ENCODE peak calls at places on chromosome 12, in seven cellular contexts. P is heart left ventricle, G is body of pancreas, R is uterus, A is sigmoid colon, O is K562, M is breast epithelium. E is an unnamed sample. For H3K27me3, the result is how much of the 10 kb centered on the place peaks cover.

GRCh38 chr12:22048351-22049041 is 2.5 kb downstream of the CMAS start:
- DNase-seq in P (no peak), G (no peak), R (no peak), A (no peak), O (peak), M (no peak), E (no peak)

GRCh38 chr12:55847603-55848329 is 5.0 kb upstream of the MMP19 start:
- DNase-seq in P (peak), G (peak), R (peak), A (peak), O (peak), M (peak), E (peak)

GRCh38 chr12:131947482-131948027 is 2.2 kb upstream of the EP400 start:
- DNase-seq in P (no peak), G (no peak), R (no peak), A (peak), O (no peak), M (no peak), E (no peak)

GRCh38 chr12:132373967-132374820 is 44.8 kb upstream of the GALNT9 start:
- DNase-seq in P (no peak), G (no peak), R (no peak), A (peak), O (no peak), M (no peak), E (no peak)

GRCh38 chr12:107415066-107415465 is 270.5 kb upstream of the PWP1 start:
- DNase-seq in P (no peak), G (no peak), R (no peak), A (no peak), O (no peak), M (no peak), E (no peak)

GRCh38 chr12:113591480-113591971 is 119.9 kb upstream of the LHX5 start:
- DNase-seq in P (no peak), G (no peak), R (no peak), A (no peak), O (peak), M (no peak), E (no peak)

GRCh38 chr12:77891531-77892147 is 60.9 kb downstream of the NAV3 start:
- DNase-seq in P (no peak), G (no peak), R (no peak), A (no peak), O (no peak), M (no peak), E (no peak)

GRCh38 chr12:94148841-94149780 is 734 bp downstream of the PLXNC1 start:
- DNase-seq in P (peak), G (peak), R (peak), A (no peak), O (no peak), M (no peak), E (no peak)

GRCh38 chr12:18363321-18363720 is 102.0 kb downstream of the PIK3C2G start:
- DNase-seq in P (no peak), G (no peak), R (no peak), A (no peak), O (no peak), M (no peak), E (no peak)

GRCh38 chr12:40843495-40843894 is 151.3 kb downstream of the CNTN1 start:
- DNase-seq in P (no peak), G (no peak), R (no peak), A (no peak), O (no peak), M (no peak), E (no peak)
- H3K27me3 ChIP-seq in P (under half), G (under half), R (under half), A (under half), O (under half), M (under half), E (under half)

GRCh38 chr12:3261782-3262359 is 184.7 kb downstream of the TSPAN9 start:
- DNase-seq in P (no peak), G (no peak), R (peak), A (no peak), O (no peak), M (no peak), E (no peak)
- TF ChIP-seq CTCF in P (no peak), G (no peak), R (no peak), A (no peak), O (no peak), M (no peak), E (no peak)

DNA sequence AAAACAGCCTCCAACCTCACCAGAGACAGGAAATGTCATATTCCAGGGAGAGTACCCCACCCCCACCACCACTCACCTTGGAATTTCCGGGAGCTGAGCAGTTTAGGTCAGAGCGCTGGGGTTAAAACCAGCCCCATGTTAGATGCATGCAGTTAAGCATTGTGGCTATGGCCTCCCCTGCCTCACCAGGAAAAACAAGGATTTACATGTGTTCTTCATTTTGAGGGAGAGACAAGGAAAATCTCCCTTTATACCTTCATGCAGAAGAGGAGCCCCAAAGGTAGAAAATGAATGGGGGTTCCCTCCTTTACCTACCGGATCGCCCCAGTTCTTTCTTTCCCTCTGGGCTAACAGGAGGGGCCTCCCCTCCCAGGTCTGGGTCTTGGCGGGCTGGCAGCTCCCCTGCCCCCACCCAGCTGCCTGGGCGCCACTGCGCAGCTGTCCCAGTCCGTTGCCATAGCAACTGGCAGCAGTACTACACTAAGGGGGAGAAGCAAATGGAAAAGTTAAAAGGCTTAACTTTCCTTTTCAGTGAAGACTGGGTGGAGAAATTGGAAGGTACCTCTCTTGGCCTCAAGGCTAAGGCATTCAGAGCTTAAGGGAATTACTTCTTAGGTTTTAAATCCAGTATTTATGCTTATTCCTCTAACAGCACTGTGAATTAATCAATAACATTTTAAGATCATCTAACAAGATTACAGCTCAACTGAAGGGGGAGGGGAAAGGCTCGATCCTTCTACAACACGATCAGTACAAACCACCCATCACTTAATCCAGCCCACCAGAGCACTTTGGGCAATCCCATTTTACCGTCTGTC is 20.5 kb downstream of the CBX5 start:
- DNase-seq in P (peak), G (peak), R (peak), A (peak), O (peak), M (peak), E (no peak)
- TF ChIP-seq POLR2A in P (no peak), G (peak), R (no peak), A (no peak), O (peak), M (no peak), E (no peak)

GRCh38 chr12:52617403-52617785 is 965 bp downstream of the KRT73 start:
- DNase-seq in P (no peak), G (no peak), R (no peak), A (no peak), O (no peak), M (no peak), E (peak)
- H3K27me3 ChIP-seq in P (under half), G (under half), R (under half), A (under half), O (under half), M (under half), E (under half)

DNA sequence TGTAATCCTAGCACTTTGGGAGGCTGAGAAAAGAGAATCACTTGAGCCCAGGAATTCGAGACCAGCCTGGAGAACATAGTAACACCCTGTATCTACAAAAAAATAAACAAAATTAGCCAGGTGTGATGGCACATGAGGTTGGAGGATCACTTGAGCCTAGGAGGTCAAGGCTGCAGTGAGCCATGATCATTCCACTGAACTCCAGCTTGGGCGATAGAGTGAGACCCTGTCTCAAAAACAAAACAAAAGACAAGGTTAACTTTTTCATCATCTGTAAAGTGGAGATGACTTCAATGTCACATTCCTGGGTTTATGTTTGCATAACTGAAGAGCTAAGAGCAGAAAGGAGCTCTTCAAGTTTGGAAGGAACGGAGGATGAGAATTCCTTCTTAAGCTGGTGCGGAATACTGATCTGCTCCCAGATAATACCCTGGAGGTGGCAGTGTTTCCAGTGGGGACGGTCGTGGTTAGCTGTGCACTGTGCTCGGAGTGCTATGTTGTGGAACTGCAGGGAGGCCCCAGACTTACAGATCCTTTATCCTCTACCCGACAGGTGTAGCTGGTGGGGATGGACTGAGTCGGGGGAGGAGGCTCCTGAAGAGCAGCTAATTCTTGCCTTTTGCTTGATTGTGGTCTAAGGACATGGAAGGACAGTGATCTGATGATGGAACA is 22.5 kb upstream of the BICD1 start:
- DNase-seq in P (no peak), G (no peak), R (no peak), A (no peak), O (no peak), M (no peak), E (no peak)
- TF ChIP-seq CTCF in P (no peak), G (no peak), R (no peak), A (no peak), O (no peak), M (no peak), E (no peak)

DNA sequence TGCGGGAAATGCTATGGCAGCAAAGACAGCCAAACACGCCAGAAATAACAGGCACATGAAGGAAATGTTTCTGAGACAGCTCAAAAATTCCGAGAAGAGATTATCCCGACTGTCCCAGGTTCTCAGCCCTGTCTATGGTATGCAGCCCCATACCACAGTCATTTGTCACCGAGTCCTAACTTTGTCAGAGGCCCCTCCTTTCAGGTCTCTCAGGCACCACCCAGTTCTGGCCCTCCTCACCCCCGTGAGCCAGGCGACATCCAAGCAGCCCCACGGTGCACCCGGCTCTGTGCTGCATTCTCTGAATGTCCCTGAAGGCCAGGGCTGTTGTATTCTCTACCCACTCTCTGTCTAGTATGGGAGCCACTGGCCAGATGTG is 24.0 kb downstream of the SSH1 start:
- DNase-seq in P (peak), G (no peak), R (no peak), A (no peak), O (no peak), M (peak), E (no peak)
- TF ChIP-seq POLR2A in P (peak), G (no peak), R (no peak), A (no peak), O (no peak), M (no peak), E (no peak)

GRCh38 chr12:54127538-54128259 is 61.1 kb downstream of the SMUG1 start:
- DNase-seq in P (no peak), G (no peak), R (no peak), A (no peak), O (no peak), M (no peak), E (no peak)
- H3K27me3 ChIP-seq in P (under half), G (under half), R (under half), A (under half), O (under half), M (under half), E (under half)